ENCODE peak calls at places on chromosomes 2 and 18, in ten cellular contexts. R is NAMALWA, V is HCEC 1CT, Q is cardiac muscle cell, Y is coronary artery, S is choroid plexus epithelial cell, X is M059J, T is ecto neural progenitor cell, J is NCI-H2081, L is WTC11. H is an unnamed sample.

GRCh38 chr2:7825591-7826312 is 856.1 kb upstream of the ID2 start:
- DNase-seq in T (no peak), X (no peak), J (peak), L (no peak), Y (no peak), V (no peak), R (no peak), S (peak), Q (no peak), H (no peak)

GRCh38 chr2:222959358-222959757 is 92.6 kb upstream of the KCNE4 start:
- DNase-seq in L (peak), R (no peak), S (peak), J (no peak), X (peak), Y (no peak), Q (peak), T (peak), V (peak), H (no peak)

GRCh38 chr2:16568998-16569397 is 96.6 kb downstream of the CYRIA start:
- DNase-seq in L (no peak), Q (no peak), T (no peak), X (no peak), V (no peak), S (peak), R (no peak), Y (no peak), J (no peak), H (no peak)

GRCh38 chr18:23629444-23629946 is 33.2 kb downstream of the ANKRD29 start:
- DNase-seq in R (no peak), Y (no peak), Q (no peak), S (no peak), V (no peak), J (no peak), X (peak), T (no peak), L (no peak), H (no peak)

GRCh38 chr2:35220471-35220870 is 1135.1 kb upstream of the CRIM1 start:
- DNase-seq in R (no peak), V (no peak), Y (no peak), S (no peak), J (no peak), L (no peak), T (no peak), X (peak), Q (no peak), H (no peak)

GRCh38 chr2:37774976-37775907 is 103.8 kb upstream of the CDC42EP3 start:
- DNase-seq in L (no peak), Q (no peak), R (no peak), Y (no peak), S (peak), X (no peak), T (no peak), V (no peak), J (peak), H (no peak)

GRCh38 chr2:46943881-46944798 is 28.5 kb upstream of the MCFD2 start:
- DNase-seq in X (no peak), Y (no peak), T (no peak), S (peak), Q (no peak), L (no peak), R (peak), V (no peak), J (no peak), H (no peak)

GRCh38 chr2:120630031-120630701 is 105.5 kb upstream of the GLI2 start:
- DNase-seq in J (no peak), Y (peak), V (no peak), R (no peak), T (no peak), X (no peak), Q (no peak), S (no peak), L (no peak), H (no peak)

GRCh38 chr18:61922435-61922834 is 29.6 kb upstream of the RNF152 start:
- DNase-seq in R (no peak), T (no peak), J (no peak), S (no peak), L (no peak), X (no peak), V (peak), Y (no peak), Q (no peak), H (no peak)

GRCh38 chr2:237478969-237479368 is 8.1 kb upstream of the MLPH start:
- DNase-seq in Q (no peak), V (no peak), J (no peak), R (no peak), Y (peak), X (no peak), S (no peak), T (no peak), L (no peak), H (no peak)

GRCh38 chr2:38818565-38818964 is 40.6 kb downstream of the GEMIN6 start:
- DNase-seq in V (no peak), R (no peak), Q (no peak), X (no peak), Y (no peak), J (no peak), T (no peak), L (no peak), S (no peak), H (no peak)

GRCh38 chr2:76692896-76693295 is 829.3 kb downstream of the LRRTM4 start:
- DNase-seq in V (no peak), Y (no peak), X (no peak), J (peak), R (no peak), S (no peak), T (no peak), Q (no peak), L (no peak), H (no peak)

GRCh38 chr2:219308142-219309093 is 783 bp downstream of the PTPRN start:
- DNase-seq in R (peak), Y (no peak), S (peak), V (peak), J (no peak), Q (peak), L (peak), T (peak), X (peak), H (no peak)

GRCh38 chr2:61855178-61855523 is 1.3 kb upstream of the FAM161A start:
- DNase-seq in X (peak), R (no peak), Y (no peak), T (peak), V (no peak), L (peak), J (peak), Q (no peak), S (peak), H (peak)

GRCh38 chr2:168217920-168218319 is 29.5 kb downstream of the STK39 start:
- DNase-seq in S (no peak), Q (no peak), L (no peak), T (no peak), V (no peak), X (peak), J (no peak), Y (no peak), R (no peak), H (no peak)

GRCh38 chr2:17148298-17149228 is 369.7 kb downstream of the RAD51AP2 start:
- DNase-seq in S (peak), Q (peak), R (peak), J (peak), L (peak), Y (no peak), X (peak), T (peak), V (peak), H (no peak)

GRCh38 chr2:224922142-224922727 is 120.0 kb downstream of the DOCK10 start:
- DNase-seq in R (peak), L (no peak), S (peak), J (no peak), V (no peak), Y (no peak), T (no peak), Q (peak), X (peak), H (no peak)

GRCh38 chr2:64288321-64288931 is 144.2 kb upstream of the PELI1 start:
- DNase-seq in X (peak), Q (peak), J (no peak), S (peak), L (no peak), Y (no peak), T (no peak), V (peak), R (no peak), H (no peak)

GRCh38 chr2:133952896-133953295 is 301.0 kb upstream of the MGAT5 start:
- DNase-seq in S (no peak), Q (no peak), V (no peak), X (no peak), R (no peak), L (no peak), J (no peak), T (no peak), Y (no peak), H (no peak)

GRCh38 chr18:79477711-79478483 is 82.2 kb downstream of the NFATC1 start:
- DNase-seq in S (no peak), J (no peak), V (no peak), R (no peak), Q (no peak), T (no peak), L (peak), X (no peak), Y (no peak), H (no peak)

GRCh38 chr2:151043484-151043883 is 218.2 kb downstream of the RBM43 start:
- DNase-seq in Q (peak), V (peak), S (peak), L (no peak), Y (no peak), T (no peak), J (no peak), R (no peak), X (peak), H (peak)

GRCh38 chr2:240433973-240434727 is 1.3 kb upstream of the GPC1 start:
- DNase-seq in R (no peak), T (peak), Y (peak), L (no peak), X (peak), J (no peak), Q (peak), V (peak), S (peak), H (no peak)